ENCODE peak calls at places on chromosomes 2 and 18, in six cellular contexts. One of them, this sample, is unnamed.

GRCh38 chr18:23618862-23619387 is 32.6 kb upstream of the NPC1 start:
- DNase-seq in H1: peak; percentile 82
- DNase-seq in neural progenitor cell: peak; percentile 82
- DNase-seq in stimulated activated naive CD8-positive, alpha-beta T cell treated with anti-CD3 and anti-CD28 coated beads, Interleukin-15, Interleukin-2, amounts not matched to agents 100 U/mL and 50 U/mL, for 24 hours: peak; percentile 21
- DNase-seq in NCI-H82: no peak
- DNase-seq in activated effector memory CD4-positive, alpha-beta T cell treated with anti-CD3 and anti-CD28 coated beads, Interleukin-2, amount 50 U/mL, for 16 hours: no peak
- DNase-seq in this sample: peak; percentile 71

GRCh38 chr2:225002039-225002655 is 40.1 kb downstream of the DOCK10 start:
- DNase-seq in H1: no peak
- DNase-seq in neural progenitor cell: peak; percentile 84
- DNase-seq in stimulated activated naive CD8-positive, alpha-beta T cell treated with anti-CD3 and anti-CD28 coated beads, Interleukin-15, Interleukin-2, amounts not matched to agents 100 U/mL and 50 U/mL, for 24 hours: peak; percentile 72
- DNase-seq in NCI-H82: peak; percentile 85
- DNase-seq in activated effector memory CD4-positive, alpha-beta T cell treated with anti-CD3 and anti-CD28 coated beads, Interleukin-2, amount 50 U/mL, for 16 hours: peak; percentile 78
- DNase-seq in this sample: peak; percentile 45

GRCh38 chr2:80519121-80519643 is 214.6 kb upstream of the LRRTM1 start:
- DNase-seq in activated effector memory CD4-positive, alpha-beta T cell treated with anti-CD3 and anti-CD28 coated beads, Interleukin-2, amount 50 U/mL, for 16 hours: no peak
- DNase-seq in H1: no peak
- DNase-seq in neural progenitor cell: no peak
- DNase-seq in NCI-H82: no peak
- DNase-seq in stimulated activated naive CD8-positive, alpha-beta T cell treated with anti-CD3 and anti-CD28 coated beads, Interleukin-15, Interleukin-2, amounts not matched to agents 100 U/mL and 50 U/mL, for 24 hours: no peak
- DNase-seq in this sample: no peak

GRCh38 chr2:174004900-174005605 is 39.9 kb upstream of the SP3 start:
- DNase-seq in neural progenitor cell: no peak
- DNase-seq in activated effector memory CD4-positive, alpha-beta T cell treated with anti-CD3 and anti-CD28 coated beads, Interleukin-2, amount 50 U/mL, for 16 hours: no peak
- DNase-seq in NCI-H82: no peak
- DNase-seq in H1: no peak
- DNase-seq in stimulated activated naive CD8-positive, alpha-beta T cell treated with anti-CD3 and anti-CD28 coated beads, Interleukin-15, Interleukin-2, amounts not matched to agents 100 U/mL and 50 U/mL, for 24 hours: no peak
- DNase-seq in this sample: no peak

GRCh38 chr2:70121627-70122372 is 34.5 kb downstream of the PCBP1 start:
- DNase-seq in NCI-H82: peak; percentile 89
- DNase-seq in neural progenitor cell: peak; percentile 51
- DNase-seq in stimulated activated naive CD8-positive, alpha-beta T cell treated with anti-CD3 and anti-CD28 coated beads, Interleukin-15, Interleukin-2, amounts not matched to agents 100 U/mL and 50 U/mL, for 24 hours: peak; percentile 14
- DNase-seq in activated effector memory CD4-positive, alpha-beta T cell treated with anti-CD3 and anti-CD28 coated beads, Interleukin-2, amount 50 U/mL, for 16 hours: no peak
- DNase-seq in H1: no peak
- DNase-seq in this sample: peak; percentile 87

GRCh38 chr18:50183556-50183955 is 11.4 kb downstream of the MYO5B start:
- DNase-seq in stimulated activated naive CD8-positive, alpha-beta T cell treated with anti-CD3 and anti-CD28 coated beads, Interleukin-15, Interleukin-2, amounts not matched to agents 100 U/mL and 50 U/mL, for 24 hours: no peak
- DNase-seq in neural progenitor cell: no peak
- DNase-seq in activated effector memory CD4-positive, alpha-beta T cell treated with anti-CD3 and anti-CD28 coated beads, Interleukin-2, amount 50 U/mL, for 16 hours: no peak
- DNase-seq in H1: no peak
- DNase-seq in NCI-H82: no peak
- DNase-seq in this sample: no peak

GRCh38 chr2:22604150-22604549 is 780.8 kb upstream of the KLHL29 start:
- DNase-seq in H1: no peak
- DNase-seq in neural progenitor cell: no peak
- DNase-seq in stimulated activated naive CD8-positive, alpha-beta T cell treated with anti-CD3 and anti-CD28 coated beads, Interleukin-15, Interleukin-2, amounts not matched to agents 100 U/mL and 50 U/mL, for 24 hours: no peak
- DNase-seq in activated effector memory CD4-positive, alpha-beta T cell treated with anti-CD3 and anti-CD28 coated beads, Interleukin-2, amount 50 U/mL, for 16 hours: no peak
- DNase-seq in NCI-H82: no peak
- DNase-seq in this sample: no peak

GRCh38 chr2:160418398-160418765 is 75.2 kb downstream of the RBMS1 start:
- DNase-seq in NCI-H82: no peak
- DNase-seq in neural progenitor cell: no peak
- DNase-seq in activated effector memory CD4-positive, alpha-beta T cell treated with anti-CD3 and anti-CD28 coated beads, Interleukin-2, amount 50 U/mL, for 16 hours: no peak
- DNase-seq in H1: no peak
- DNase-seq in stimulated activated naive CD8-positive, alpha-beta T cell treated with anti-CD3 and anti-CD28 coated beads, Interleukin-15, Interleukin-2, amounts not matched to agents 100 U/mL and 50 U/mL, for 24 hours: no peak
- DNase-seq in this sample: no peak

GRCh38 chr2:134900151-134900550 is 18.5 kb upstream of the CCNT2 start:
- DNase-seq in stimulated activated naive CD8-positive, alpha-beta T cell treated with anti-CD3 and anti-CD28 coated beads, Interleukin-15, Interleukin-2, amounts not matched to agents 100 U/mL and 50 U/mL, for 24 hours: no peak
- DNase-seq in activated effector memory CD4-positive, alpha-beta T cell treated with anti-CD3 and anti-CD28 coated beads, Interleukin-2, amount 50 U/mL, for 16 hours: no peak
- DNase-seq in neural progenitor cell: no peak
- DNase-seq in NCI-H82: no peak
- DNase-seq in H1: no peak
- DNase-seq in this sample: no peak

GRCh38 chr2:60527762-60528161 is 25.7 kb downstream of the BCL11A start:
- DNase-seq in H1: no peak
- DNase-seq in activated effector memory CD4-positive, alpha-beta T cell treated with anti-CD3 and anti-CD28 coated beads, Interleukin-2, amount 50 U/mL, for 16 hours: no peak
- DNase-seq in NCI-H82: no peak
- DNase-seq in stimulated activated naive CD8-positive, alpha-beta T cell treated with anti-CD3 and anti-CD28 coated beads, Interleukin-15, Interleukin-2, amounts not matched to agents 100 U/mL and 50 U/mL, for 24 hours: no peak
- DNase-seq in neural progenitor cell: no peak
- DNase-seq in this sample: no peak

GRCh38 chr2:24111407-24111861 is 11.7 kb downstream of the PFN4 start:
- DNase-seq in neural progenitor cell: no peak
- DNase-seq in stimulated activated naive CD8-positive, alpha-beta T cell treated with anti-CD3 and anti-CD28 coated beads, Interleukin-15, Interleukin-2, amounts not matched to agents 100 U/mL and 50 U/mL, for 24 hours: no peak
- DNase-seq in activated effector memory CD4-positive, alpha-beta T cell treated with anti-CD3 and anti-CD28 coated beads, Interleukin-2, amount 50 U/mL, for 16 hours: no peak
- DNase-seq in H1: no peak
- DNase-seq in NCI-H82: no peak
- DNase-seq in this sample: no peak

GRCh38 chr2:110166246-110166645 is 38.6 kb downstream of the NPHP1 start:
- DNase-seq in activated effector memory CD4-positive, alpha-beta T cell treated with anti-CD3 and anti-CD28 coated beads, Interleukin-2, amount 50 U/mL, for 16 hours: no peak
- DNase-seq in neural progenitor cell: no peak
- DNase-seq in H1: no peak
- DNase-seq in NCI-H82: no peak
- DNase-seq in stimulated activated naive CD8-positive, alpha-beta T cell treated with anti-CD3 and anti-CD28 coated beads, Interleukin-15, Interleukin-2, amounts not matched to agents 100 U/mL and 50 U/mL, for 24 hours: no peak
- DNase-seq in this sample: no peak

GRCh38 chr18:48629730-48630324 is 91.0 kb downstream of the CTIF start:
- DNase-seq in H1: no peak
- DNase-seq in stimulated activated naive CD8-positive, alpha-beta T cell treated with anti-CD3 and anti-CD28 coated beads, Interleukin-15, Interleukin-2, amounts not matched to agents 100 U/mL and 50 U/mL, for 24 hours: no peak
- DNase-seq in NCI-H82: no peak
- DNase-seq in neural progenitor cell: no peak
- DNase-seq in activated effector memory CD4-positive, alpha-beta T cell treated with anti-CD3 and anti-CD28 coated beads, Interleukin-2, amount 50 U/mL, for 16 hours: no peak
- DNase-seq in this sample: no peak

GRCh38 chr2:59029058-59029457 is 787.9 kb upstream of the FANCL start:
- DNase-seq in neural progenitor cell: no peak
- DNase-seq in activated effector memory CD4-positive, alpha-beta T cell treated with anti-CD3 and anti-CD28 coated beads, Interleukin-2, amount 50 U/mL, for 16 hours: no peak
- DNase-seq in NCI-H82: no peak
- DNase-seq in H1: no peak
- DNase-seq in stimulated activated naive CD8-positive, alpha-beta T cell treated with anti-CD3 and anti-CD28 coated beads, Interleukin-15, Interleukin-2, amounts not matched to agents 100 U/mL and 50 U/mL, for 24 hours: no peak
- DNase-seq in this sample: no peak

GRCh38 chr2:118492335-118492734 is 355.1 kb downstream of the EN1 start:
- DNase-seq in neural progenitor cell: no peak
- DNase-seq in stimulated activated naive CD8-positive, alpha-beta T cell treated with anti-CD3 and anti-CD28 coated beads, Interleukin-15, Interleukin-2, amounts not matched to agents 100 U/mL and 50 U/mL, for 24 hours: no peak
- DNase-seq in H1: no peak
- DNase-seq in activated effector memory CD4-positive, alpha-beta T cell treated with anti-CD3 and anti-CD28 coated beads, Interleukin-2, amount 50 U/mL, for 16 hours: no peak
- DNase-seq in NCI-H82: peak; percentile 33
- DNase-seq in this sample: no peak

GRCh38 chr2:37892436-37893114 is 32.5 kb upstream of the RMDN2 start:
- DNase-seq in H1: no peak
- DNase-seq in NCI-H82: no peak
- DNase-seq in stimulated activated naive CD8-positive, alpha-beta T cell treated with anti-CD3 and anti-CD28 coated beads, Interleukin-15, Interleukin-2, amounts not matched to agents 100 U/mL and 50 U/mL, for 24 hours: no peak
- DNase-seq in neural progenitor cell: no peak
- DNase-seq in activated effector memory CD4-positive, alpha-beta T cell treated with anti-CD3 and anti-CD28 coated beads, Interleukin-2, amount 50 U/mL, for 16 hours: no peak
- DNase-seq in this sample: no peak

GRCh38 chr2:64750817-64751285 is 97.1 kb upstream of the SERTAD2 start:
- DNase-seq in H1: peak; percentile 96
- DNase-seq in neural progenitor cell: peak; percentile 100
- DNase-seq in NCI-H82: peak; percentile 100
- DNase-seq in stimulated activated naive CD8-positive, alpha-beta T cell treated with anti-CD3 and anti-CD28 coated beads, Interleukin-15, Interleukin-2, amounts not matched to agents 100 U/mL and 50 U/mL, for 24 hours: peak; percentile 98
- DNase-seq in activated effector memory CD4-positive, alpha-beta T cell treated with anti-CD3 and anti-CD28 coated beads, Interleukin-2, amount 50 U/mL, for 16 hours: peak; percentile 99
- DNase-seq in this sample: peak; percentile 100

GRCh38 chr2:102660574-102660973 is 41.2 kb downstream of the SLC9A2 start:
- DNase-seq in stimulated activated naive CD8-positive, alpha-beta T cell treated with anti-CD3 and anti-CD28 coated beads, Interleukin-15, Interleukin-2, amounts not matched to agents 100 U/mL and 50 U/mL, for 24 hours: no peak
- DNase-seq in activated effector memory CD4-positive, alpha-beta T cell treated with anti-CD3 and anti-CD28 coated beads, Interleukin-2, amount 50 U/mL, for 16 hours: no peak
- DNase-seq in NCI-H82: no peak
- DNase-seq in H1: no peak
- DNase-seq in neural progenitor cell: no peak
- DNase-seq in this sample: no peak

GRCh38 chr2:8457092-8457481 is 224.8 kb upstream of the ID2 start:
- DNase-seq in neural progenitor cell: no peak
- DNase-seq in NCI-H82: no peak
- DNase-seq in activated effector memory CD4-positive, alpha-beta T cell treated with anti-CD3 and anti-CD28 coated beads, Interleukin-2, amount 50 U/mL, for 16 hours: peak; percentile 78
- DNase-seq in stimulated activated naive CD8-positive, alpha-beta T cell treated with anti-CD3 and anti-CD28 coated beads, Interleukin-15, Interleukin-2, amounts not matched to agents 100 U/mL and 50 U/mL, for 24 hours: no peak
- DNase-seq in H1: no peak
- DNase-seq in this sample: no peak

GRCh38 chr2:56018202-56018601 is 94.6 kb upstream of the EFEMP1 start:
- DNase-seq in H1: no peak
- DNase-seq in NCI-H82: peak; percentile 32
- DNase-seq in neural progenitor cell: peak; percentile 35
- DNase-seq in activated effector memory CD4-positive, alpha-beta T cell treated with anti-CD3 and anti-CD28 coated beads, Interleukin-2, amount 50 U/mL, for 16 hours: no peak
- DNase-seq in stimulated activated naive CD8-positive, alpha-beta T cell treated with anti-CD3 and anti-CD28 coated beads, Interleukin-15, Interleukin-2, amounts not matched to agents 100 U/mL and 50 U/mL, for 24 hours: no peak
- DNase-seq in this sample: no peak

GRCh38 chr2:111975819-111976218 is 77.4 kb downstream of the MERTK start:
- DNase-seq in neural progenitor cell: no peak
- DNase-seq in activated effector memory CD4-positive, alpha-beta T cell treated with anti-CD3 and anti-CD28 coated beads, Interleukin-2, amount 50 U/mL, for 16 hours: no peak
- DNase-seq in stimulated activated naive CD8-positive, alpha-beta T cell treated with anti-CD3 and anti-CD28 coated beads, Interleukin-15, Interleukin-2, amounts not matched to agents 100 U/mL and 50 U/mL, for 24 hours: no peak
- DNase-seq in NCI-H82: no peak
- DNase-seq in H1: no peak
- DNase-seq in this sample: no peak

GRCh38 chr18:22688877-22689496 is 244.1 kb upstream of the RBBP8 start:
- DNase-seq in stimulated activated naive CD8-positive, alpha-beta T cell treated with anti-CD3 and anti-CD28 coated beads, Interleukin-15, Interleukin-2, amounts not matched to agents 100 U/mL and 50 U/mL, for 24 hours: no peak
- DNase-seq in neural progenitor cell: no peak
- DNase-seq in H1: no peak
- DNase-seq in NCI-H82: no peak
- DNase-seq in activated effector memory CD4-positive, alpha-beta T cell treated with anti-CD3 and anti-CD28 coated beads, Interleukin-2, amount 50 U/mL, for 16 hours: no peak
- DNase-seq in this sample: no peak

GRCh38 chr2:195307751-195308150 is 349.3 kb upstream of the SLC39A10 start:
- DNase-seq in stimulated activated naive CD8-positive, alpha-beta T cell treated with anti-CD3 and anti-CD28 coated beads, Interleukin-15, Interleukin-2, amounts not matched to agents 100 U/mL and 50 U/mL, for 24 hours: no peak
- DNase-seq in activated effector memory CD4-positive, alpha-beta T cell treated with anti-CD3 and anti-CD28 coated beads, Interleukin-2, amount 50 U/mL, for 16 hours: no peak
- DNase-seq in H1: peak; percentile 15
- DNase-seq in neural progenitor cell: no peak
- DNase-seq in NCI-H82: no peak
- DNase-seq in this sample: no peak

GRCh38 chr2:28433935-28434599 is 41.4 kb downstream of the FOSL2 start:
- DNase-seq in activated effector memory CD4-positive, alpha-beta T cell treated with anti-CD3 and anti-CD28 coated beads, Interleukin-2, amount 50 U/mL, for 16 hours: no peak
- DNase-seq in NCI-H82: no peak
- DNase-seq in H1: no peak
- DNase-seq in stimulated activated naive CD8-positive, alpha-beta T cell treated with anti-CD3 and anti-CD28 coated beads, Interleukin-15, Interleukin-2, amounts not matched to agents 100 U/mL and 50 U/mL, for 24 hours: no peak
- DNase-seq in neural progenitor cell: no peak
- DNase-seq in this sample: no peak

GRCh38 chr2:241900251-241901017 is 30.9 kb downstream of the RTP5 start:
- DNase-seq in NCI-H82: no peak
- DNase-seq in H1: no peak
- DNase-seq in neural progenitor cell: no peak
- DNase-seq in stimulated activated naive CD8-positive, alpha-beta T cell treated with anti-CD3 and anti-CD28 coated beads, Interleukin-15, Interleukin-2, amounts not matched to agents 100 U/mL and 50 U/mL, for 24 hours: no peak
- DNase-seq in activated effector memory CD4-positive, alpha-beta T cell treated with anti-CD3 and anti-CD28 coated beads, Interleukin-2, amount 50 U/mL, for 16 hours: no peak
- DNase-seq in this sample: no peak

GRCh38 chr2:240981273-240981672 is 17.1 kb upstream of the SNED1 start:
- DNase-seq in neural progenitor cell: no peak
- DNase-seq in stimulated activated naive CD8-positive, alpha-beta T cell treated with anti-CD3 and anti-CD28 coated beads, Interleukin-15, Interleukin-2, amounts not matched to agents 100 U/mL and 50 U/mL, for 24 hours: no peak
- DNase-seq in activated effector memory CD4-positive, alpha-beta T cell treated with anti-CD3 and anti-CD28 coated beads, Interleukin-2, amount 50 U/mL, for 16 hours: no peak
- DNase-seq in H1: no peak
- DNase-seq in NCI-H82: no peak
- DNase-seq in this sample: no peak

GRCh38 chr2:160388464-160389263 is 104.9 kb downstream of the RBMS1 start:
- DNase-seq in H1: no peak
- DNase-seq in activated effector memory CD4-positive, alpha-beta T cell treated with anti-CD3 and anti-CD28 coated beads, Interleukin-2, amount 50 U/mL, for 16 hours: peak; percentile 69
- DNase-seq in stimulated activated naive CD8-positive, alpha-beta T cell treated with anti-CD3 and anti-CD28 coated beads, Interleukin-15, Interleukin-2, amounts not matched to agents 100 U/mL and 50 U/mL, for 24 hours: peak; percentile 38
- DNase-seq in neural progenitor cell: peak; percentile 48
- DNase-seq in NCI-H82: no peak
- DNase-seq in this sample: no peak

GRCh38 chr18:8480506-8481328 is 128.5 kb upstream of the RAB12 start:
- DNase-seq in stimulated activated naive CD8-positive, alpha-beta T cell treated with anti-CD3 and anti-CD28 coated beads, Interleukin-15, Interleukin-2, amounts not matched to agents 100 U/mL and 50 U/mL, for 24 hours: no peak
- DNase-seq in NCI-H82: peak; percentile 74
- DNase-seq in neural progenitor cell: peak; percentile 76
- DNase-seq in activated effector memory CD4-positive, alpha-beta T cell treated with anti-CD3 and anti-CD28 coated beads, Interleukin-2, amount 50 U/mL, for 16 hours: no peak
- DNase-seq in H1: no peak
- DNase-seq in this sample: peak; percentile 64

GRCh38 chr2:218230882-218231281 is 13.9 kb downstream of the ARPC2 start:
- DNase-seq in H1: no peak
- DNase-seq in activated effector memory CD4-positive, alpha-beta T cell treated with anti-CD3 and anti-CD28 coated beads, Interleukin-2, amount 50 U/mL, for 16 hours: no peak
- DNase-seq in neural progenitor cell: no peak
- DNase-seq in stimulated activated naive CD8-positive, alpha-beta T cell treated with anti-CD3 and anti-CD28 coated beads, Interleukin-15, Interleukin-2, amounts not matched to agents 100 U/mL and 50 U/mL, for 24 hours: peak; percentile 29
- DNase-seq in NCI-H82: peak; percentile 20
- DNase-seq in this sample: no peak

GRCh38 chr2:89763581-89764485 is 1072.4 kb downstream of the RPIA start:
- DNase-seq in activated effector memory CD4-positive, alpha-beta T cell treated with anti-CD3 and anti-CD28 coated beads, Interleukin-2, amount 50 U/mL, for 16 hours: peak; percentile 62
- DNase-seq in stimulated activated naive CD8-positive, alpha-beta T cell treated with anti-CD3 and anti-CD28 coated beads, Interleukin-15, Interleukin-2, amounts not matched to agents 100 U/mL and 50 U/mL, for 24 hours: no peak
- DNase-seq in neural progenitor cell: no peak
- DNase-seq in H1: no peak
- DNase-seq in NCI-H82: no peak
- DNase-seq in this sample: no peak

GRCh38 chr2:105517814-105518705 is 119.2 kb upstream of the FHL2 start:
- DNase-seq in neural progenitor cell: no peak
- DNase-seq in stimulated activated naive CD8-positive, alpha-beta T cell treated with anti-CD3 and anti-CD28 coated beads, Interleukin-15, Interleukin-2, amounts not matched to agents 100 U/mL and 50 U/mL, for 24 hours: no peak
- DNase-seq in NCI-H82: peak; percentile 14
- DNase-seq in H1: no peak
- DNase-seq in activated effector memory CD4-positive, alpha-beta T cell treated with anti-CD3 and anti-CD28 coated beads, Interleukin-2, amount 50 U/mL, for 16 hours: no peak
- DNase-seq in this sample: no peak

GRCh38 chr2:240358821-240359342 is 76.6 kb upstream of the GPC1 start:
- DNase-seq in NCI-H82: no peak
- DNase-seq in H1: no peak
- DNase-seq in neural progenitor cell: no peak
- DNase-seq in activated effector memory CD4-positive, alpha-beta T cell treated with anti-CD3 and anti-CD28 coated beads, Interleukin-2, amount 50 U/mL, for 16 hours: no peak
- DNase-seq in stimulated activated naive CD8-positive, alpha-beta T cell treated with anti-CD3 and anti-CD28 coated beads, Interleukin-15, Interleukin-2, amounts not matched to agents 100 U/mL and 50 U/mL, for 24 hours: no peak
- DNase-seq in this sample: no peak

GRCh38 chr2:207226671-207227061 is 60.9 kb upstream of the KLF7 start:
- DNase-seq in neural progenitor cell: no peak
- DNase-seq in stimulated activated naive CD8-positive, alpha-beta T cell treated with anti-CD3 and anti-CD28 coated beads, Interleukin-15, Interleukin-2, amounts not matched to agents 100 U/mL and 50 U/mL, for 24 hours: no peak
- DNase-seq in NCI-H82: no peak
- DNase-seq in activated effector memory CD4-positive, alpha-beta T cell treated with anti-CD3 and anti-CD28 coated beads, Interleukin-2, amount 50 U/mL, for 16 hours: no peak
- DNase-seq in H1: no peak
- DNase-seq in this sample: no peak

GRCh38 chr2:143183804-143184463 is 54.7 kb downstream of the ARHGAP15 start:
- DNase-seq in neural progenitor cell: no peak
- DNase-seq in NCI-H82: no peak
- DNase-seq in activated effector memory CD4-positive, alpha-beta T cell treated with anti-CD3 and anti-CD28 coated beads, Interleukin-2, amount 50 U/mL, for 16 hours: no peak
- DNase-seq in stimulated activated naive CD8-positive, alpha-beta T cell treated with anti-CD3 and anti-CD28 coated beads, Interleukin-15, Interleukin-2, amounts not matched to agents 100 U/mL and 50 U/mL, for 24 hours: no peak
- DNase-seq in H1: no peak
- DNase-seq in this sample: no peak

GRCh38 chr2:85095094-85095493 is 38.1 kb upstream of the TCF7L1 start:
- DNase-seq in stimulated activated naive CD8-positive, alpha-beta T cell treated with anti-CD3 and anti-CD28 coated beads, Interleukin-15, Interleukin-2, amounts not matched to agents 100 U/mL and 50 U/mL, for 24 hours: no peak
- DNase-seq in activated effector memory CD4-positive, alpha-beta T cell treated with anti-CD3 and anti-CD28 coated beads, Interleukin-2, amount 50 U/mL, for 16 hours: no peak
- DNase-seq in neural progenitor cell: no peak
- DNase-seq in H1: no peak
- DNase-seq in NCI-H82: no peak
- DNase-seq in this sample: no peak

GRCh38 chr2:23330214-23330613 is 54.8 kb upstream of the KLHL29 start:
- DNase-seq in activated effector memory CD4-positive, alpha-beta T cell treated with anti-CD3 and anti-CD28 coated beads, Interleukin-2, amount 50 U/mL, for 16 hours: no peak
- DNase-seq in stimulated activated naive CD8-positive, alpha-beta T cell treated with anti-CD3 and anti-CD28 coated beads, Interleukin-15, Interleukin-2, amounts not matched to agents 100 U/mL and 50 U/mL, for 24 hours: no peak
- DNase-seq in neural progenitor cell: peak; percentile 85
- DNase-seq in H1: peak; percentile 54
- DNase-seq in NCI-H82: peak; percentile 37
- DNase-seq in this sample: peak; percentile 31

This sample was measured in WERI-Rb-1.